ENCODE peak calls at places on chromosome 13, in nine cellular contexts. One of them, this sample, is unnamed.

GRCh38 chr13:112446347-112446861 is 70.2 kb downstream of the SPACA7 start:
- DNase-seq in midbrain: no peak
- DNase-seq in NCI-H2029: no peak
- DNase-seq in left lung: peak
- DNase-seq in bronchial epithelial cell: no peak
- DNase-seq in germinal center: no peak
- DNase-seq in M059J: no peak
- DNase-seq in AG09309: no peak
- DNase-seq in astrocyte: no peak
- DNase-seq in this sample: no peak

GRCh38 chr13:54433511-54434206 is 1405.0 kb downstream of the OLFM4 start:
- DNase-seq in midbrain: no peak
- DNase-seq in NCI-H2029: peak
- DNase-seq in left lung: no peak
- DNase-seq in bronchial epithelial cell: no peak
- DNase-seq in germinal center: no peak
- DNase-seq in M059J: no peak
- DNase-seq in AG09309: no peak
- DNase-seq in astrocyte: no peak
- DNase-seq in this sample: no peak

GRCh38 chr13:19862511-19863313 is 737 bp downstream of the ZMYM5 start:
- DNase-seq in midbrain: peak
- DNase-seq in NCI-H2029: no peak
- DNase-seq in left lung: no peak
- DNase-seq in bronchial epithelial cell: peak
- DNase-seq in germinal center: peak
- DNase-seq in M059J: peak
- DNase-seq in AG09309: no peak
- DNase-seq in astrocyte: no peak
- DNase-seq in this sample: no peak

GRCh38 chr13:102770435-102770834 is 3.2 kb downstream of the TEX30 start:
- DNase-seq in midbrain: no peak
- DNase-seq in NCI-H2029: no peak
- DNase-seq in left lung: no peak
- DNase-seq in bronchial epithelial cell: no peak
- DNase-seq in germinal center: no peak
- DNase-seq in M059J: no peak
- DNase-seq in AG09309: no peak
- DNase-seq in astrocyte: no peak
- DNase-seq in this sample: no peak

GRCh38 chr13:75079226-75079625 is 402.7 kb downstream of the TBC1D4 start:
- DNase-seq in midbrain: no peak
- DNase-seq in NCI-H2029: no peak
- DNase-seq in left lung: no peak
- DNase-seq in bronchial epithelial cell: no peak
- DNase-seq in germinal center: no peak
- DNase-seq in M059J: peak
- DNase-seq in AG09309: no peak
- DNase-seq in astrocyte: peak
- DNase-seq in this sample: no peak

GRCh38 chr13:48731957-48732569 is 78.3 kb downstream of the CYSLTR2 start:
- DNase-seq in midbrain: no peak
- DNase-seq in NCI-H2029: no peak
- DNase-seq in left lung: peak
- DNase-seq in bronchial epithelial cell: no peak
- DNase-seq in germinal center: peak
- DNase-seq in M059J: no peak
- DNase-seq in AG09309: no peak
- DNase-seq in astrocyte: no peak
- DNase-seq in this sample: no peak

GRCh38 chr13:111906816-111907215 is 160.1 kb upstream of the SOX1 start:
- DNase-seq in midbrain: no peak
- DNase-seq in NCI-H2029: no peak
- DNase-seq in left lung: no peak
- DNase-seq in bronchial epithelial cell: no peak
- DNase-seq in germinal center: no peak
- DNase-seq in M059J: no peak
- DNase-seq in AG09309: no peak
- DNase-seq in astrocyte: no peak
- DNase-seq in this sample: no peak

GRCh38 chr13:110339263-110339662 is 32.2 kb downstream of the COL4A2 start:
- DNase-seq in midbrain: no peak
- DNase-seq in NCI-H2029: no peak
- DNase-seq in left lung: no peak
- DNase-seq in bronchial epithelial cell: no peak
- DNase-seq in germinal center: no peak
- DNase-seq in M059J: no peak
- DNase-seq in AG09309: no peak
- DNase-seq in astrocyte: no peak
- DNase-seq in this sample: no peak

GRCh38 chr13:30576528-30576927 is 41.2 kb upstream of the USPL1 start:
- DNase-seq in midbrain: no peak
- DNase-seq in NCI-H2029: no peak
- DNase-seq in left lung: no peak
- DNase-seq in bronchial epithelial cell: peak
- DNase-seq in germinal center: no peak
- DNase-seq in M059J: peak
- DNase-seq in AG09309: no peak
- DNase-seq in astrocyte: peak
- DNase-seq in this sample: no peak

GRCh38 chr13:57045816-57046691 is 94.7 kb upstream of the PRR20A start:
- DNase-seq in midbrain: no peak
- DNase-seq in NCI-H2029: no peak
- DNase-seq in left lung: no peak
- DNase-seq in bronchial epithelial cell: no peak
- DNase-seq in germinal center: no peak
- DNase-seq in M059J: no peak
- DNase-seq in AG09309: no peak
- DNase-seq in astrocyte: no peak
- DNase-seq in this sample: no peak

GRCh38 chr13:51349016-51349415 is 9.5 kb downstream of the SERPINE3 start:
- DNase-seq in midbrain: no peak
- DNase-seq in NCI-H2029: no peak
- DNase-seq in left lung: no peak
- DNase-seq in bronchial epithelial cell: no peak
- DNase-seq in germinal center: no peak
- DNase-seq in M059J: no peak
- DNase-seq in AG09309: no peak
- DNase-seq in astrocyte: no peak
- DNase-seq in this sample: no peak

GRCh38 chr13:75637101-75637774 is 1.1 kb downstream of the LMO7 start:
- DNase-seq in midbrain: no peak
- DNase-seq in NCI-H2029: no peak
- DNase-seq in left lung: no peak
- DNase-seq in bronchial epithelial cell: no peak
- DNase-seq in germinal center: no peak
- DNase-seq in M059J: peak
- DNase-seq in AG09309: no peak
- DNase-seq in astrocyte: no peak
- DNase-seq in this sample: no peak

GRCh38 chr13:48009298-48009697 is 8.2 kb upstream of the SUCLA2 start:
- DNase-seq in midbrain: no peak
- DNase-seq in NCI-H2029: no peak
- DNase-seq in left lung: no peak
- DNase-seq in bronchial epithelial cell: peak
- DNase-seq in germinal center: no peak
- DNase-seq in M059J: peak
- DNase-seq in AG09309: peak
- DNase-seq in astrocyte: peak
- DNase-seq in this sample: no peak

GRCh38 chr13:35964764-35965163 is 166.4 kb downstream of the DCLK1 start:
- DNase-seq in midbrain: no peak
- DNase-seq in NCI-H2029: no peak
- DNase-seq in left lung: no peak
- DNase-seq in bronchial epithelial cell: peak
- DNase-seq in germinal center: no peak
- DNase-seq in M059J: peak
- DNase-seq in AG09309: no peak
- DNase-seq in astrocyte: no peak
- DNase-seq in this sample: no peak

GRCh38 chr13:90302113-90302512 is 1045.4 kb upstream of the MIR17HG start:
- DNase-seq in midbrain: no peak
- DNase-seq in NCI-H2029: no peak
- DNase-seq in left lung: no peak
- DNase-seq in bronchial epithelial cell: peak
- DNase-seq in germinal center: no peak
- DNase-seq in M059J: peak
- DNase-seq in AG09309: peak
- DNase-seq in astrocyte: peak
- DNase-seq in this sample: no peak

GRCh38 chr13:99269627-99270252 is 11.6 kb upstream of the GPR18 start:
- DNase-seq in midbrain: peak
- DNase-seq in NCI-H2029: peak
- DNase-seq in left lung: no peak
- DNase-seq in bronchial epithelial cell: peak
- DNase-seq in germinal center: no peak
- DNase-seq in M059J: peak
- DNase-seq in AG09309: peak
- DNase-seq in astrocyte: peak
- DNase-seq in this sample: no peak

GRCh38 chr13:99057310-99057975 is 79.6 kb upstream of the DOCK9 start:
- DNase-seq in midbrain: no peak
- DNase-seq in NCI-H2029: no peak
- DNase-seq in left lung: no peak
- DNase-seq in bronchial epithelial cell: peak
- DNase-seq in germinal center: no peak
- DNase-seq in M059J: no peak
- DNase-seq in AG09309: peak
- DNase-seq in astrocyte: no peak
- DNase-seq in this sample: no peak

GRCh38 chr13:41995946-41996345 is 35.0 kb upstream of the VWA8 start:
- DNase-seq in midbrain: no peak
- DNase-seq in NCI-H2029: no peak
- DNase-seq in left lung: no peak
- DNase-seq in bronchial epithelial cell: peak
- DNase-seq in germinal center: no peak
- DNase-seq in M059J: peak
- DNase-seq in AG09309: peak
- DNase-seq in astrocyte: peak
- DNase-seq in this sample: no peak

GRCh38 chr13:85586856-85587255 is 212.4 kb downstream of the SLITRK6 start:
- DNase-seq in midbrain: no peak
- DNase-seq in NCI-H2029: no peak
- DNase-seq in left lung: no peak
- DNase-seq in bronchial epithelial cell: peak
- DNase-seq in germinal center: no peak
- DNase-seq in M059J: no peak
- DNase-seq in AG09309: no peak
- DNase-seq in astrocyte: no peak
- DNase-seq in this sample: no peak

GRCh38 chr13:44354884-44355283 is 18.7 kb upstream of the SERP2 start:
- DNase-seq in midbrain: no peak
- DNase-seq in NCI-H2029: no peak
- DNase-seq in left lung: no peak
- DNase-seq in bronchial epithelial cell: no peak
- DNase-seq in germinal center: no peak
- DNase-seq in M059J: no peak
- DNase-seq in AG09309: no peak
- DNase-seq in astrocyte: no peak
- DNase-seq in this sample: no peak

GRCh38 chr13:45119469-45119989 is 781 bp upstream of the GTF2F2 start:
- DNase-seq in midbrain: peak
- DNase-seq in NCI-H2029: no peak
- DNase-seq in left lung: no peak
- DNase-seq in bronchial epithelial cell: peak
- DNase-seq in germinal center: peak
- DNase-seq in M059J: peak
- DNase-seq in AG09309: no peak
- DNase-seq in astrocyte: peak
- DNase-seq in this sample: no peak

GRCh38 chr13:108902557-108903155 is 273.2 kb downstream of the MYO16 start:
- DNase-seq in midbrain: no peak
- DNase-seq in NCI-H2029: no peak
- DNase-seq in left lung: no peak
- DNase-seq in bronchial epithelial cell: peak
- DNase-seq in germinal center: no peak
- DNase-seq in M059J: peak
- DNase-seq in AG09309: no peak
- DNase-seq in astrocyte: no peak
- DNase-seq in this sample: no peak

GRCh38 chr13:59269476-59269875 is 894.3 kb downstream of the DIAPH3 start:
- DNase-seq in midbrain: no peak
- DNase-seq in NCI-H2029: no peak
- DNase-seq in left lung: no peak
- DNase-seq in bronchial epithelial cell: peak
- DNase-seq in germinal center: no peak
- DNase-seq in M059J: peak
- DNase-seq in AG09309: no peak
- DNase-seq in astrocyte: peak
- DNase-seq in this sample: no peak

GRCh38 chr13:81133066-81133465 is 792.1 kb upstream of the SPRY2 start:
- DNase-seq in midbrain: no peak
- DNase-seq in NCI-H2029: no peak
- DNase-seq in left lung: no peak
- DNase-seq in bronchial epithelial cell: peak
- DNase-seq in germinal center: no peak
- DNase-seq in M059J: peak
- DNase-seq in AG09309: no peak
- DNase-seq in astrocyte: peak
- DNase-seq in this sample: no peak

GRCh38 chr13:66835040-66835628 is 395.0 kb downstream of the PCDH9 start:
- DNase-seq in midbrain: peak
- DNase-seq in NCI-H2029: peak
- DNase-seq in left lung: peak
- DNase-seq in bronchial epithelial cell: no peak
- DNase-seq in germinal center: no peak
- DNase-seq in M059J: no peak
- DNase-seq in AG09309: no peak
- DNase-seq in astrocyte: peak
- DNase-seq in this sample: no peak

GRCh38 chr13:48778551-48779088 is 124.9 kb downstream of the CYSLTR2 start:
- DNase-seq in midbrain: no peak
- DNase-seq in NCI-H2029: no peak
- DNase-seq in left lung: no peak
- DNase-seq in bronchial epithelial cell: no peak
- DNase-seq in germinal center: no peak
- DNase-seq in M059J: no peak
- DNase-seq in AG09309: no peak
- DNase-seq in astrocyte: no peak
- DNase-seq in this sample: no peak

GRCh38 chr13:39916330-39916729 is 260.9 kb downstream of the COG6 start:
- DNase-seq in midbrain: no peak
- DNase-seq in NCI-H2029: no peak
- DNase-seq in left lung: no peak
- DNase-seq in bronchial epithelial cell: peak
- DNase-seq in germinal center: no peak
- DNase-seq in M059J: no peak
- DNase-seq in AG09309: no peak
- DNase-seq in astrocyte: no peak
- DNase-seq in this sample: no peak

GRCh38 chr13:20772401-20773131 is 1.2 kb downstream of the EEF1AKMT1 start:
- DNase-seq in midbrain: no peak
- DNase-seq in NCI-H2029: no peak
- DNase-seq in left lung: no peak
- DNase-seq in bronchial epithelial cell: no peak
- DNase-seq in germinal center: no peak
- DNase-seq in M059J: peak
- DNase-seq in AG09309: peak
- DNase-seq in astrocyte: peak
- DNase-seq in this sample: no peak

GRCh38 chr13:20728579-20729300 is 25.2 kb downstream of the IL17D start:
- DNase-seq in midbrain: no peak
- DNase-seq in NCI-H2029: no peak
- DNase-seq in left lung: no peak
- DNase-seq in bronchial epithelial cell: no peak
- DNase-seq in germinal center: no peak
- DNase-seq in M059J: no peak
- DNase-seq in AG09309: no peak
- DNase-seq in astrocyte: no peak
- DNase-seq in this sample: no peak

GRCh38 chr13:110528371-110528770 is 33.2 kb downstream of the RAB20 start:
- DNase-seq in midbrain: no peak
- DNase-seq in NCI-H2029: no peak
- DNase-seq in left lung: no peak
- DNase-seq in bronchial epithelial cell: no peak
- DNase-seq in germinal center: no peak
- DNase-seq in M059J: no peak
- DNase-seq in AG09309: peak
- DNase-seq in astrocyte: no peak
- DNase-seq in this sample: no peak

This sample was measured in breast epithelium.